ENCODE peak calls at places on chromosomes 4 and X, in six cellular contexts. B, O, K, V, N and Q are unnamed samples. For H3K27me3, the result is how much of the 10 kb centered on the place peaks cover.

GRCh38 chrX:153944140-153944799 is at the start of gene RENBP:
- DNase-seq in B (peak), O (no peak), K (peak), V (peak), N (no peak), Q (peak)

GRCh38 chrX:110466790-110467189 is 108.1 kb downstream of the RTL9 start:
- DNase-seq in B (no peak), O (no peak), K (no peak), V (no peak), N (no peak), Q (no peak)

GRCh38 chrX:136519069-136519468 is 12.9 kb upstream of the VGLL1 start:
- DNase-seq in B (no peak), O (no peak), K (no peak), V (no peak), N (no peak), Q (no peak)

GRCh38 chr4:15893967-15894366 is 44.6 kb downstream of the FGFBP1 start:
- DNase-seq in B (peak), O (peak), K (no peak), V (no peak), N (no peak), Q (no peak)

GRCh38 chr4:39873823-39874222 is 103.9 kb downstream of the PDS5A start:
- DNase-seq in B (no peak), O (peak), K (no peak), V (no peak), N (no peak), Q (no peak)

GRCh38 chr4:8132400-8132799 is 26.2 kb downstream of the ABLIM2 start:
- DNase-seq in B (no peak), O (no peak), K (no peak), V (no peak), N (no peak), Q (no peak)

GRCh38 chrX:433771-434170 is 47.1 kb upstream of the PPP2R3B start:
- DNase-seq in B (no peak), O (no peak), K (no peak), V (no peak), N (no peak), Q (no peak)

GRCh38 chr4:113278324-113278934 is 229.0 kb downstream of the ANK2 start:
- DNase-seq in B (peak), O (peak), K (peak), V (peak), N (no peak), Q (peak)

GRCh38 chr4:24856586-24856985 is 56.3 kb downstream of the CCDC149 start:
- DNase-seq in B (no peak), O (peak), K (no peak), V (peak), N (peak), Q (no peak)

GRCh38 chr4:55215087-55215486 is 89.7 kb upstream of the KDR start:
- DNase-seq in B (no peak), O (no peak), K (no peak), V (no peak), N (no peak), Q (no peak)

GRCh38 chr4:161182913-161183312 is 980.9 kb downstream of the FSTL5 start:
- DNase-seq in B (peak), O (no peak), K (no peak), V (no peak), N (no peak), Q (no peak)

GRCh38 chrX:11129546-11129945 is 18.4 kb downstream of the HCCS start:
- DNase-seq in B (no peak), O (no peak), K (no peak), V (no peak), N (no peak), Q (no peak)

GRCh38 chr4:107734120-107734519 is 14.1 kb upstream of the PAPSS1 start:
- DNase-seq in B (no peak), O (no peak), K (no peak), V (peak), N (no peak), Q (no peak)

GRCh38 chrX:46647251-46647650 is 73.7 kb downstream of the CHST7 start:
- DNase-seq in B (no peak), O (no peak), K (no peak), V (no peak), N (no peak), Q (no peak)
- TF ChIP-seq CTCF in B (no peak), O (no peak), K (no peak), V (no peak), N (no peak), Q (no peak)

GRCh38 chr4:2036327-2036726 is 22.8 kb upstream of the NAT8L start:
- DNase-seq in B (peak), O (no peak), K (no peak), V (no peak), N (no peak), Q (no peak)
- H3K27me3 ChIP-seq in B (under half), O (under half), K (half or more), V (under half), N (under half), Q (half or more)

GRCh38 chr4:140255467-140255866 is 101.5 kb upstream of the MAML3 start:
- DNase-seq in B (no peak), O (peak), K (no peak), V (no peak), N (no peak), Q (no peak)

GRCh38 chr4:140252144-140252741 is 98.3 kb upstream of the MAML3 start:
- DNase-seq in B (peak), O (no peak), K (no peak), V (peak), N (no peak), Q (peak)

GRCh38 chr4:140254656-140255299 is 100.8 kb upstream of the MAML3 start:
- DNase-seq in B (peak), O (no peak), K (no peak), V (no peak), N (no peak), Q (no peak)

GRCh38 chr4:140252742-140253555 is 99.0 kb upstream of the MAML3 start:
- DNase-seq in B (peak), O (peak), K (peak), V (peak), N (no peak), Q (peak)

DNA sequence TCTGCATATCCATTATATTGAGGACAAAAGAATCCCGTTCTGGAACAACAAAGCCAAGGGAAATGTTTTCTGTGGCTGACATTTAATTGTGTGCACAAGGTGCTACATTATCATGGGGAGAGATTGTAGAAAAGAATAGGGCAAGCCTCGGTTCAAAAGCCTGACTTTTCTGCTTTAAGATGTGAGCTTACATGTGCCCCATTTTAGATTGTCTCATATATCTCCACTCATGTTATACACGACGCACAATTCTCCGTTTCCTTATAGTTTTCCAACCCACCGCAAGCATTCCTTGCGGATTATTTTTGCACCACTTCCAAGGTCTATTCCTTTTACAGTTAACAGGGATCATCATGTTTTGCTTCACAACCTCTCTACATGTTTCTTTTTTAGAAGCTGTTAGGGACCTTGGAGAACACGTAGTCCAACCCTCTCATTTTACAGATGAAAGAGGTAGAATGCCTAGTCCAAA is 99.6 kb upstream of the MAML3 start:
- DNase-seq in B (no peak), O (no peak), K (no peak), V (no peak), N (no peak), Q (no peak)
- H3K4me3 ChIP-seq in B (no peak), O (no peak), K (peak), V (no peak), N (peak), Q (peak)

GRCh38 chr4:89913623-89914022 is 19.0 kb downstream of the MMRN1 start:
- DNase-seq in B (no peak), O (no peak), K (no peak), V (no peak), N (no peak), Q (no peak)

GRCh38 chr4:89915937-89916336 is 21.3 kb downstream of the MMRN1 start:
- DNase-seq in B (no peak), O (no peak), K (no peak), V (no peak), N (no peak), Q (no peak)

GRCh38 chr4:89915151-89915550 is 20.5 kb downstream of the MMRN1 start:
- DNase-seq in B (no peak), O (no peak), K (no peak), V (no peak), N (no peak), Q (no peak)

GRCh38 chr4:89914609-89915008 is 20.0 kb downstream of the MMRN1 start:
- DNase-seq in B (no peak), O (no peak), K (no peak), V (no peak), N (no peak), Q (no peak)
- TF ChIP-seq CTCF in B (peak), O (no peak), K (no peak), V (peak), N (no peak), Q (no peak)

DNA sequence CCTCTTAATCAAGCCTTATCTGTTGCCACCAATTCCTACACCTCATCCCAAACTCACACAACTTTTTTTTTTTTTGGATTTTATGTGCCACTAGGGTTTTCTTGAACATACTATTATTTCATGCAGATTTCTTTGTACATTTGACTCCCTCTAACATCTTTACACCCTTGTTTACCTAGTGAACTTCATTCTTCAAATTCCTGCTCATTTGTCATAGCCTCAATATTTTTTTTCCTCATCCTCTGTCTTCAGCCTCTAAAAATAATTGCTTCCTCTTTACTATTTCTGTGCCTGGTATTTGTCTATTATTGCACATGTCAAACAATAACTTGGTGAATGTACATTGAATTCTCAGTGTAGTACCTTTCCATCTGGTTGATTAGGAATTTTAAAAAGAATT is 22.0 kb downstream of the NBDY start:
- DNase-seq in B (no peak), O (no peak), K (no peak), V (no peak), N (no peak), Q (no peak)
- H3K27me3 ChIP-seq in B (under half), O (under half), K (under half), V (under half), N (under half), Q (under half)

DNA sequence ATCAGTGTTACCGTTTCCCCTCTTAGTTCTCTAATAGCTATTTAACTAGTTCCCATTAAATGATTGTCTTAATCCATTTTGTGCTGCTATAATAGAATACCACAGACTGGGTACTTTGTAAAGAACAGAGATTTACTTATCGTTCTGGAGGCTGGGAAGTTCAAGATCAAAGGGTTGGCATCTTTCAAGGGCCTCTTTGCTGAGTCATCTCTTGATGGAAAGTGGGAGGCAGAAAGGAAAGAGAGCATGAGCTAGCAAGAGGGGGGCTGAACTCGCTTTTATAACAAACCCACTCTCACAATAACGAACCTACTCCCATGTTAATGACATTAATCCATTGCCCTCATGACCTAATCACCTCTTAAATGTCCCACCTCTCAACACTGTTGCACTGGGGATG is 17.4 kb upstream of the NKX3-2 start:
- DNase-seq in B (no peak), O (no peak), K (no peak), V (no peak), N (no peak), Q (no peak)
- H3K4me3 ChIP-seq in B (no peak), O (no peak), K (no peak), V (no peak), N (no peak), Q (no peak)

DNA sequence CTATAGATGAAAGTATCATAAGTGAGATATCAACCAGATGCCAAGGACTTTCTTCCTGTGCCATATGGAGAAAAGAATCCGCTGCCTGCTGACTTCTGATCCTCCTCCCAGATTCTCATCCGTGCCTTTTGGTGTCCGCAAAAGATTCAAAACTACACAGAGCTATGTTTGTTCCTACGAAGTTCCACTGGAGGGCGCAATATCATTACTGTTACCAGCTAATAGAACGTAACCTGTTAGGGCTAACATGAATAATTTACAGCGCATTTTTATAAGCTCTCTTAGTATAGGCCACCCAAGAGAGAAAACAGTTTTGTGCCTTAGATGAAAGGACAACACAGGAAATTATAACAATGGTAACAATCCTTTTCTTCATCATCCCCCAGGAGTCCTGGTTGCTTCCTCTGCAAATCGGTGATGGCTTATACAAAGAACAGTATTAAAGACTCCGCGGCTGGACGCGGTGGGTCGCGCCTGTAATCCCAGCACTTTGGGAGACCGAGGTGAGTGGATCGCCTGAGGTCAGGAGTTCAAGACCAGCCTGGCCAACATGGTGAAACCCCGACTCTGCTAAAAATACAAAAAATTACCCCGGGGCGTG is 22.8 kb upstream of the CENPVL3 start:
- DNase-seq in B (peak), O (peak), K (no peak), V (peak), N (no peak), Q (peak)
- TF ChIP-seq CTCF in B (peak), O (peak), K (peak), V (peak), N (no peak), Q (peak)